ENCODE peak calls at places on chromosomes 4 and X, in eight cellular contexts. O is lower leg skin, A is ovary, J is heart left ventricle, Z is testis, S is transverse colon, G is IMR-90, M is erythroblast. K is an unnamed sample.

GRCh38 chr4:70925899-70926635 is 23.9 kb downstream of the MOB1B start:
- DNase-seq in J (no peak), G (no peak), O (no peak), Z (no peak), A (no peak), S (no peak), M (no peak), K (no peak)

GRCh38 chr4:114078636-114079035 is 99.2 kb upstream of the ARSJ start:
- DNase-seq in M (no peak), Z (no peak), A (no peak), O (no peak), S (no peak), G (peak; percentile 9), J (no peak), K (no peak)

GRCh38 chrX:74453178-74453577 is 31.9 kb downstream of the SLC16A2 start:
- DNase-seq in Z (no peak), G (no peak), J (no peak), O (no peak), S (no peak), M (no peak), A (no peak), K (no peak)

GRCh38 chr4:3703677-3704521 is 62.3 kb upstream of the ADRA2C start:
- DNase-seq in J (no peak), M (no peak), S (no peak), A (peak; percentile 26), G (no peak), O (no peak), Z (no peak), K (no peak)

GRCh38 chrX:112687189-112687691 is 7.5 kb upstream of the LHFPL1 start:
- DNase-seq in O (no peak), J (no peak), M (no peak), G (peak; percentile 58), A (no peak), S (no peak), Z (no peak), K (no peak)

GRCh38 chr4:67396008-67396407 is 149.3 kb downstream of the CENPC start:
- DNase-seq in S (no peak), O (no peak), A (no peak), Z (no peak), G (no peak), M (no peak), J (no peak), K (no peak)

GRCh38 chrX:78024349-78025108 is 55.1 kb upstream of the PGAM4 start:
- DNase-seq in J (no peak), M (peak; percentile 66), O (no peak), Z (no peak), A (no peak), S (peak; percentile 69), G (peak; percentile 2), K (peak; percentile 71)

GRCh38 chrX:63506320-63506719 is 155.2 kb upstream of the SPIN4 start:
- DNase-seq in M (peak; percentile 49), S (no peak), J (no peak), Z (no peak), G (peak; percentile 56), A (no peak), O (no peak), K (no peak)

GRCh38 chrX:2967998-2968909 is 38.1 kb upstream of the ARSH start:
- DNase-seq in J (peak; percentile 33), O (peak; percentile 14), Z (peak; percentile 13), A (no peak), S (peak; percentile 16), M (no peak), G (peak; percentile 29), K (no peak)

GRCh38 chr4:76677571-76678326 is 220.2 kb downstream of the SOWAHB start:
- DNase-seq in Z (no peak), J (no peak), A (no peak), O (no peak), M (no peak), S (no peak), G (no peak), K (peak; percentile 78)

GRCh38 chr4:41256131-41256739 is 493 bp upstream of the UCHL1 start:
- DNase-seq in A (no peak), M (peak; percentile 7), S (no peak), G (peak; percentile 74), Z (no peak), O (no peak), J (no peak), K (no peak)

GRCh38 chrX:52504551-52504950 is 8.9 kb downstream of the XAGE1A start:
- DNase-seq in A (no peak), J (no peak), G (no peak), S (no peak), M (no peak), O (no peak), Z (no peak), K (no peak)

GRCh38 chr4:155667538-155668511 is 1.2 kb downstream of the GUCY1A1 start:
- DNase-seq in Z (peak; percentile 46), M (peak; percentile 9), S (peak; percentile 35), J (peak; percentile 53), G (peak; percentile 27), O (no peak), A (peak; percentile 34), K (no peak)

GRCh38 chr4:28557755-28558154 is 1697.1 kb downstream of the STIM2 start:
- DNase-seq in O (no peak), A (no peak), M (no peak), S (no peak), Z (no peak), J (no peak), G (peak; percentile 77), K (no peak)

DNA sequence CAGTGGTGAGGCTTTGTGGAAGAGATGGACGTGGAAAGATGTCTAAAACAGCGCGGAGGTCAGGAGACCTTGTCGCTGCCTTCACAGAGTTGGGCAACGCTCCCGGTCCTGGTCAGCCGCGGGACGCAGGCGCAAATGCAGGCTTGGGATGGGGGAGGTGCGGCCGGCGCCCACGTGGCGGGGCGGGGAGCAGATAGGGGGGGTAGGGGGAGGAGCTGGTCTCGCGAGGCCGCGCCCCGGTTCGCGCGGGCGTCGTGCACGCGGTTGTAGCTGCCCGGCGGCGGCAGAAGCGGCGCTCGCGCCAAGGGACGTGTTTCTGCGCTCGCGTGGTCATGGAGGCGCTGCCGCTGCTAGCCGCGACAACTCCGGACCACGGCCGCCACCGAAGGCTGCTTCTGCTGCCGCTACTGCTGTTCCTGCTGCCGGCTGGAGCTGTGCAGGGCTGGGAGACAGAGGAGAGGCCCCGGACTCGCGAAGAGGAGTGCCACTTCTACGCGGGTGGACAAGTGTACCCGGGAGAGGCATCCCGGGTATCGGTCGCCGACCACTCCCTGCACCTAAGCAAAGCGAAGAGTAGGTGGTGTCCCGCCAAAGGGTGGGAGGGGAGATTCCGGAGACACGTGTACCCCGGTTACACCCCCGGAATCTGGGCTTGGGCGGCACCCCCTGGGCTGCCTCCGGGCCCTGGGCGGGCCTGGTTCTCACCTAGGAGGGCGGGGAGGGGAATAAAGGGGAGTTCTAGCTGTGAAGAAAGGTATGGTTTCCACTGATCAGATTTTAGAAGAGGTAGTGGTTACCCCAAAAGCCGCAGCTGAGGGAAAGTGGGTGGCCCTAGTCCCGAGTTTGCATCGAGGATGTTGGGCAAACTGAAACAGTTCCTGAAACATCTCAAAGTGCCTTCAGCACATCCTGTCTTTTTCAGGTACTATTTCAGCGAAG is at the start of gene PRDX4:
- DNase-seq in O (peak; percentile 82), S (peak; percentile 90), A (peak; percentile 92), Z (peak; percentile 88), J (peak; percentile 93), M (peak; percentile 94), G (peak; percentile 84), K (peak; percentile 90)
- TF ChIP-seq POLR2A in O (no peak), S (peak; percentile 58), A (peak; percentile 38), Z (peak; percentile 34), J (no peak), M (peak; percentile 64), G (peak; percentile 65), K (no peak)

DNA sequence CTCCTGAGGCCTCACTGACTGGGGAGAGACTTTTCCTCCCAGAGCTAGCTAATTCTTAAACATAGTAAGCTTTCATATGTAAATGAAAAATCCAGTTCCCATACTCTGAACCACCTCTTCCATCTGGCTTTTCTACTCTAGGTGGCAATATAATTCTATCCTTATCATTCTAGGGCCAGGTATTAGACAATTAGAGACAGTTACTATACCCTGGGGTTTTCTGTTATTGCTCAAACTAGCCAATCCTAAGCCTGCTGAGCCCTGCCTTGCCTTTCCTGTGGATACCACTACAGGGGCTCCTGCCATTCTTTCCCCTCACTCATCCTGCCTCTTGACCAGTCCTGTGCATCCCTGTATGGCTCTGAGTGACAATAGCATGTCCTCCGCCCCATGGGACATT is 552.0 kb downstream of the STIM2 start:
- DNase-seq in O (no peak), S (no peak), G (no peak), A (no peak), Z (no peak), J (no peak), M (no peak), K (no peak)
- TF ChIP-seq POLR2A in O (no peak), S (no peak), G (no peak), A (no peak), Z (no peak), J (no peak), M (no peak), K (no peak)

GRCh38 chr4:56757821-56758400 is 63.6 kb downstream of the SPINK2 start:
- DNase-seq in A (no peak), O (peak; percentile 30), G (peak; percentile 94), S (peak; percentile 69), M (no peak), Z (peak; percentile 54), J (no peak), K (peak; percentile 34)
- TF ChIP-seq POLR2A in A (no peak), O (no peak), G (no peak), S (no peak), M (no peak), Z (no peak), J (no peak), K (no peak)

GRCh38 chrX:154401045-154401799 is 3.0 kb downstream of the RPL10 start:
- DNase-seq in M (no peak), Z (no peak), A (no peak), G (peak; percentile 37), O (no peak), S (no peak), J (no peak), K (no peak)

GRCh38 chrX:154401918-154402621 is 3.9 kb downstream of the RPL10 start:
- DNase-seq in M (no peak), J (no peak), S (no peak), A (no peak), O (no peak), Z (no peak), G (peak; percentile 33), K (no peak)

GRCh38 chrX:154403192-154403591 is 5.0 kb downstream of the RPL10 start:
- DNase-seq in G (no peak), A (no peak), S (no peak), M (no peak), J (no peak), Z (no peak), O (no peak), K (no peak)

GRCh38 chrX:154403858-154404257 is 5.2 kb downstream of the DNASE1L1 start:
- DNase-seq in M (no peak), S (no peak), J (no peak), A (no peak), O (no peak), G (no peak), Z (no peak), K (no peak)

GRCh38 chrX:154402622-154403127 is 4.5 kb downstream of the RPL10 start:
- DNase-seq in J (no peak), S (no peak), Z (no peak), G (no peak), A (no peak), O (no peak), M (no peak), K (no peak)
- TF ChIP-seq POLR2A in J (no peak), S (no peak), Z (no peak), G (no peak), A (no peak), O (no peak), M (no peak), K (no peak)